ENCODE peak calls at places on chromosomes 3 and 15, in eight cellular contexts. L, Q, T, K, E, X, H and I are unnamed samples.

GRCh38 chr3:150759319-150759718 is 3.6 kb downstream of the SIAH2 start:
- DNase-seq in L (no peak), Q (no peak), T (no peak), K (no peak), E (no peak), X (no peak), H (no peak), I (peak)

GRCh38 chr3:177898185-177898584 is 638.1 kb upstream of the KCNMB2 start:
- DNase-seq in L (no peak), Q (no peak), T (no peak), K (no peak), E (no peak), X (no peak), H (no peak), I (no peak)

GRCh38 chr3:183015185-183015584 is 34.8 kb upstream of the DCUN1D1 start:
- DNase-seq in L (no peak), Q (no peak), T (no peak), K (no peak), E (no peak), X (no peak), H (no peak), I (no peak)

GRCh38 chr3:42148086-42148842 is 57.1 kb downstream of the TRAK1 start:
- DNase-seq in L (no peak), Q (no peak), T (no peak), K (no peak), E (no peak), X (no peak), H (no peak), I (no peak)

GRCh38 chr15:56524915-56525314 is 60.0 kb upstream of the MNS1 start:
- DNase-seq in L (peak), Q (no peak), T (no peak), K (no peak), E (peak), X (no peak), H (no peak), I (no peak)

GRCh38 chr3:72517804-72518442 is 330.3 kb downstream of the SHQ1 start:
- DNase-seq in L (no peak), Q (no peak), T (no peak), K (no peak), E (no peak), X (no peak), H (no peak), I (peak)

GRCh38 chr3:119939087-119939486 is 155.2 kb downstream of the GSK3B start:
- DNase-seq in L (no peak), Q (no peak), T (no peak), K (no peak), E (no peak), X (no peak), H (no peak), I (no peak)

GRCh38 chr3:141466633-141467169 is 20.1 kb upstream of the RASA2 start:
- DNase-seq in L (no peak), Q (no peak), T (no peak), K (no peak), E (no peak), X (no peak), H (no peak), I (no peak)

GRCh38 chr15:85381850-85382751 is 1.7 kb downstream of the AKAP13 start:
- DNase-seq in L (no peak), Q (no peak), T (no peak), K (no peak), E (no peak), X (no peak), H (no peak), I (peak)

GRCh38 chr15:70699873-70700272 is 63.5 kb downstream of the UACA start:
- DNase-seq in L (no peak), Q (no peak), T (no peak), K (no peak), E (no peak), X (no peak), H (no peak), I (no peak)

GRCh38 chr3:158739661-158740060 is 7.4 kb upstream of the RARRES1 start:
- DNase-seq in L (no peak), Q (no peak), T (no peak), K (no peak), E (no peak), X (no peak), H (no peak), I (no peak)

GRCh38 chr3:112730210-112730609 is 89.3 kb upstream of the CCDC80 start:
- DNase-seq in L (no peak), Q (no peak), T (no peak), K (no peak), E (no peak), X (no peak), H (peak), I (peak)

GRCh38 chr15:91936182-91936775 is 82.8 kb downstream of the SLCO3A1 start:
- DNase-seq in L (no peak), Q (no peak), T (peak), K (no peak), E (no peak), X (no peak), H (no peak), I (no peak)

GRCh38 chr3:107512108-107512507 is 10.7 kb upstream of the BBX start:
- DNase-seq in L (no peak), Q (no peak), T (peak), K (no peak), E (no peak), X (no peak), H (no peak), I (peak)

GRCh38 chr3:119702530-119703527 is at the start of gene CFAP91:
- DNase-seq in L (peak), Q (peak), T (peak), K (peak), E (peak), X (peak), H (peak), I (peak)

GRCh38 chr3:42651248-42652091 is 2.0 kb upstream of the ZBTB47 start:
- DNase-seq in L (peak), Q (no peak), T (peak), K (no peak), E (peak), X (no peak), H (peak), I (peak)

GRCh38 chr15:89399390-89400120 is 64.9 kb upstream of the POLG start:
- DNase-seq in L (peak), Q (no peak), T (peak), K (no peak), E (no peak), X (no peak), H (peak), I (peak)

GRCh38 chr15:51375966-51376640 is 34.6 kb downstream of the GLDN start:
- DNase-seq in L (no peak), Q (no peak), T (no peak), K (no peak), E (peak), X (no peak), H (no peak), I (peak)

GRCh38 chr3:46466273-46466672 is 1.6 kb upstream of the LTF start:
- DNase-seq in L (no peak), Q (no peak), T (no peak), K (no peak), E (no peak), X (no peak), H (no peak), I (no peak)

GRCh38 chr15:51702710-51703109 is 21.4 kb downstream of the SCG3 start:
- DNase-seq in L (no peak), Q (no peak), T (no peak), K (no peak), E (no peak), X (no peak), H (no peak), I (no peak)

GRCh38 chr3:124834723-124835718 is 52.1 kb downstream of the ITGB5 start:
- DNase-seq in L (peak), Q (peak), T (no peak), K (peak), E (peak), X (no peak), H (no peak), I (peak)

GRCh38 chr3:15081960-15082664 is 16.8 kb downstream of the RBSN start:
- DNase-seq in L (no peak), Q (no peak), T (peak), K (no peak), E (no peak), X (no peak), H (peak), I (peak)

GRCh38 chr3:171747223-171747920 is 62.9 kb downstream of the PLD1 start:
- DNase-seq in L (no peak), Q (no peak), T (no peak), K (no peak), E (no peak), X (no peak), H (no peak), I (no peak)

GRCh38 chr15:58247803-58248503 is 109.8 kb downstream of the AQP9 start:
- DNase-seq in L (no peak), Q (no peak), T (no peak), K (peak), E (no peak), X (no peak), H (no peak), I (no peak)

GRCh38 chr15:37136666-37137065 is 36.3 kb upstream of the MEIS2 start:
- DNase-seq in L (no peak), Q (no peak), T (no peak), K (no peak), E (no peak), X (no peak), H (no peak), I (peak)

GRCh38 chr3:160869825-160870224 is 113.8 kb downstream of the PPM1L start:
- DNase-seq in L (no peak), Q (no peak), T (no peak), K (peak), E (no peak), X (no peak), H (no peak), I (peak)

GRCh38 chr3:43766672-43767465 is 76.1 kb downstream of the ABHD5 start:
- DNase-seq in L (peak), Q (no peak), T (no peak), K (no peak), E (peak), X (no peak), H (peak), I (peak)

GRCh38 chr3:59908700-59909099 is 858.9 kb upstream of the CFAP20DC start:
- DNase-seq in L (no peak), Q (no peak), T (no peak), K (no peak), E (no peak), X (no peak), H (no peak), I (no peak)

GRCh38 chr3:137930976-137931375 is 79.0 kb upstream of the CLDN18 start:
- DNase-seq in L (no peak), Q (no peak), T (no peak), K (no peak), E (no peak), X (no peak), H (no peak), I (no peak)

GRCh38 chr15:32867313-32867626 is 149.5 kb downstream of the GREM1 start:
- DNase-seq in L (peak), Q (no peak), T (peak), K (no peak), E (peak), X (no peak), H (peak), I (peak)

GRCh38 chr3:174332413-174332812 is 526.7 kb upstream of the NAALADL2 start:
- DNase-seq in L (no peak), Q (no peak), T (no peak), K (no peak), E (no peak), X (no peak), H (no peak), I (no peak)

GRCh38 chr15:96049766-96050165 is 280.7 kb upstream of the NR2F2 start:
- DNase-seq in L (no peak), Q (no peak), T (no peak), K (no peak), E (no peak), X (no peak), H (no peak), I (no peak)

GRCh38 chr15:74261041-74261440 is 24.9 kb downstream of the CCDC33 start:
- DNase-seq in L (no peak), Q (no peak), T (no peak), K (no peak), E (no peak), X (no peak), H (no peak), I (no peak)

GRCh38 chr3:172341482-172342059 is 106.7 kb downstream of the GHSR start:
- DNase-seq in L (peak), Q (no peak), T (peak), K (no peak), E (peak), X (no peak), H (peak), I (peak)

GRCh38 chr15:99932676-99933402 is 199.6 kb upstream of the LYSMD4 start:
- DNase-seq in L (no peak), Q (no peak), T (no peak), K (no peak), E (no peak), X (no peak), H (no peak), I (no peak)

GRCh38 chr3:158678687-158679086 is 6.2 kb upstream of the LXN start:
- DNase-seq in L (no peak), Q (no peak), T (no peak), K (no peak), E (no peak), X (no peak), H (no peak), I (no peak)

GRCh38 chr3:73602171-73602570 is 22.6 kb downstream of the PDZRN3 start:
- DNase-seq in L (no peak), Q (no peak), T (no peak), K (no peak), E (peak), X (peak), H (peak), I (no peak)

GRCh38 chr3:129657261-129658046 is 51.0 kb upstream of the PLXND1 start:
- DNase-seq in L (peak), Q (no peak), T (no peak), K (no peak), E (no peak), X (no peak), H (no peak), I (no peak)

GRCh38 chr15:63439536-63440264 is 58.1 kb upstream of the CA12 start:
- DNase-seq in L (no peak), Q (no peak), T (peak), K (no peak), E (peak), X (no peak), H (no peak), I (peak)